ENCODE peak calls at places on chromosomes 11 and 22, in five cellular contexts. A is H9, N is IMR-90, T is neuronal stem cell, C is mesendoderm. V is an unnamed sample.
A peak's percentile ranks its signal among the peaks of the same experiment; 100 is the strongest.

GRCh38 chr11:64643258-64643881 is 52.4 kb downstream of the SLC22A12 start:
- DNase-seq in A (peak; percentile 77), N (no peak), T (no peak), C (peak; percentile 81), V (peak; percentile 73)

GRCh38 chr22:19525666-19526065 is 1.5 kb upstream of the CLDN5 start:
- DNase-seq in A (no peak), N (no peak), T (no peak), C (no peak), V (no peak)

GRCh38 chr22:50022171-50022819 is 9.7 kb upstream of the IL17REL start:
- DNase-seq in A (peak; percentile 8), N (no peak), T (no peak), C (no peak), V (no peak)

GRCh38 chr22:30843245-30843644 is 125.3 kb downstream of the MORC2 start:
- DNase-seq in A (no peak), N (no peak), T (no peak), C (no peak), V (no peak)

GRCh38 chr11:38791346-38791961 is 2193.4 kb upstream of the RAG2 start:
- DNase-seq in A (peak; percentile 31), N (peak; percentile 58), T (peak; percentile 56), C (peak; percentile 63), V (no peak)

GRCh38 chr11:35907648-35908431 is 36.0 kb upstream of the LDLRAD3 start:
- DNase-seq in A (no peak), N (peak; percentile 62), T (no peak), C (no peak), V (no peak)

GRCh38 chr11:7573193-7573557 is 59.4 kb downstream of the PPFIBP2 start:
- DNase-seq in A (no peak), N (peak; percentile 39), T (no peak), C (no peak), V (no peak)

GRCh38 chr22:29039148-29039547 is 22.5 kb downstream of the C22orf31 start:
- DNase-seq in A (no peak), N (no peak), T (no peak), C (no peak), V (no peak)

GRCh38 chr11:125207866-125208425 is 43.4 kb downstream of the PKNOX2 start:
- DNase-seq in A (no peak), N (peak; percentile 60), T (no peak), C (no peak), V (no peak)

GRCh38 chr11:128453444-128454336 is 133.7 kb downstream of the ETS1 start:
- DNase-seq in A (no peak), N (peak; percentile 99), T (no peak), C (no peak), V (no peak)

GRCh38 chr11:134275534-134276395 is at the start of gene GLB1L3:
- DNase-seq in A (peak; percentile 53), N (no peak), T (no peak), C (peak; percentile 76), V (peak; percentile 85)

GRCh38 chr11:27699242-27699925 is 871 bp downstream of the BDNF start:
- DNase-seq in A (peak; percentile 55), N (peak; percentile 55), T (no peak), C (peak; percentile 69), V (peak; percentile 60)

GRCh38 chr11:838441-839279 is 3.7 kb downstream of the POLR2L start:
- DNase-seq in A (peak; percentile 72), N (no peak), T (no peak), C (no peak), V (no peak)

GRCh38 chr11:59291228-59291627 is 67.5 kb upstream of the OR5AN1 start:
- DNase-seq in A (no peak), N (no peak), T (no peak), C (no peak), V (no peak)

GRCh38 chr11:34380696-34381095 is 22.9 kb upstream of the ABTB2 start:
- DNase-seq in A (no peak), N (peak; percentile 53), T (no peak), C (no peak), V (no peak)

GRCh38 chr11:62479631-62480201 is 60.9 kb downstream of the SCGB1A1 start:
- DNase-seq in A (no peak), N (no peak), T (no peak), C (no peak), V (no peak)

GRCh38 chr22:22576244-22576988 is 17.4 kb upstream of the PRAME start:
- DNase-seq in A (peak; percentile 79), N (peak; percentile 24), T (peak; percentile 43), C (peak; percentile 70), V (no peak)

GRCh38 chr11:38718049-38718448 is 2120.0 kb upstream of the RAG2 start:
- DNase-seq in A (no peak), N (no peak), T (no peak), C (peak; percentile 42), V (no peak)

GRCh38 chr22:21933899-21934298 is 18.7 kb downstream of the PPM1F start:
- DNase-seq in A (no peak), N (no peak), T (no peak), C (no peak), V (no peak)

GRCh38 chr22:42428025-42428424 is 4.2 kb downstream of the NFAM1 start:
- DNase-seq in A (no peak), N (no peak), T (no peak), C (no peak), V (no peak)

GRCh38 chr11:1863352-1864215 is 10.7 kb downstream of the LSP1 start:
- DNase-seq in A (peak; percentile 51), N (peak; percentile 86), T (peak; percentile 58), C (peak; percentile 86), V (no peak)

GRCh38 chr11:134625151-134625550 is 213.1 kb upstream of the B3GAT1 start:
- DNase-seq in A (no peak), N (no peak), T (no peak), C (no peak), V (no peak)

GRCh38 chr11:45812581-45813548 is 7.9 kb downstream of the SLC35C1 start:
- DNase-seq in A (no peak), N (no peak), T (no peak), C (no peak), V (no peak)

GRCh38 chr11:88484873-88485621 is 147.5 kb upstream of the CTSC start:
- DNase-seq in A (peak; percentile 68), N (peak; percentile 23), T (no peak), C (peak; percentile 82), V (no peak)

GRCh38 chr22:30310881-30311771 is 15.6 kb downstream of the TBC1D10A start:
- DNase-seq in A (no peak), N (peak; percentile 61), T (no peak), C (no peak), V (no peak)

DNA sequence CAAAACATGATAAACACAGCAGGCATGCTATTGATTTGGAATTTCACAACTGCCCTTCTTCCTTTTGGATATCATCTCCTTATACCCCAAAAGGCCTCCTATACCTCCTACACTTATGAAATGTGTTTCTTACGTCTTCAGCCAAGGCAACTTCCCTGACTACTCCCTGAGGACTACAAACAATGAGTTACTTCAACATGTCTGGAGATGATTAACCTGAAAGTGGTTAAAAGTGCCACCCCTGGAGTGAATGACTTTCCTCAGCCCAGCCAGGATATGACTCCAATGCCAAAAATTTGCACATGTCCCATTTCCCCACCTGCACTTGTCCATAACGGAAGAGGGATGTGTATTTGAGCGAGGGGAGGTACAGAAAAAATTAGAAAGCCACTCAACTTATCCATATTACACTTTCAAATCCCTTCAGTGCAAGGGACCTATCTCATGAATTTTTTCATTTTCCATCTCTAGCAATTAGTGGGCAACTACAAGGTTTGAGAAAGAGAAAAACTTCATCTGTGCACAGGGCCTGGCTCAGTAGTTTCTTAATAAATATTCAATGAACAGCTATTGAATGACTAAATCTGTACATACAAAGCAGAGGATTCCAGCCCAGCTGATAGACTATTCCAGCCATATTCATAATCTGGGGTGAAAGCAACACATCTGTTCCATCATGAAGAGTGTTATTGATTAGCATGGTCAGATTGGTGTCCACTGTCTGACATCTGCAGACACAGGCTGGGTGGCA is 36.8 kb downstream of the KIRREL3 start:
- DNase-seq in A (no peak), N (peak; percentile 43), T (no peak), C (no peak), V (no peak)
- H2AK5ac ChIP-seq in A (no peak overlapping the region), N (no peak overlapping the region), T (no peak overlapping the region), C (no peak overlapping the region), V (no peak overlapping the region)

DNA sequence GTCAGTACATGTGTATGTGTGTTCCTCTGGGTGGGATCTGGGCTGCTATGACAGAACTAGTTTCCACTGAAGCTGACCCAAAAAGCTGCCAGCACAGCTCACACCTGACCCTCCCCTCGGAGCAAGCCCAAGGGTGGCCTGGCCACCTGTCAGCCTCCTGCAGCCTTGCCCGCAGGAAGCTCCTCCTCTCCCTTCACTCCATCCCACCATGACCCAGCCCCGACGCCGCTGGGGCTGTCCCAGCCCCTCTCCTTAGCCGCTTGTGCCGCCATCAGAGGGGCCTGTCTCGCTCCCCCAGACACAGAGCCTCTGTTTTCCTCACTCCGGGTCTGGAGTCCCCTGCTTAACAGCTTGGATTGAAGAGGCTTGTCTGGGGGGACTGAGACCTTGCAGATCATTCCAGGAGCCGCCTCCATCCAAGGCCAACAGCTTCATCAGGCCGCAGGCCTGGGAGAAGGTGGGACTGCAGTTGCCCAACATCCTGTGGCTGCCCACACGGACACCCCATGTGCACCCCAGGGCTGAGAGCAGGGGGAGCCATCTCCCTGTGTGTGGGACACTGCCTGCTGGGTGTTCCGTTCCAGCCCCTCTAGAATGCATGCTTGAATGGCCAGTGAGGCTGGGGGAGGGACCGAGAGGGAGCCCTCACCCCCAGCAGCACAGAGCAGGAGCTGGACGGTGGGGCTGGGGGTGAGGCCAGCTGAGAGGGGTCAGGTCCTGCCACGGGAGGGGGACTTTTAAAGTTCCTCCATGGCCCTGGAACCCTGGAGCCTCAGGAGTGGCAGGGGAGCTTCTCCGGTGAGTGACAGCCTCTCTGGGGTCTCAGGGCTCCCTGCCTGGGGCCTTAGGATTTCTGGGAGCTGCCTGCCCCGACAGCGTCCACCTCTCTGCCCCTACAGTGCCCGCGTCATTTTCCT is 696 bp downstream of the MRGPRF start:
- DNase-seq in A (no peak), N (peak; percentile 57), T (no peak), C (no peak), V (peak; percentile 66)
- H2AK5ac ChIP-seq in A (no peak overlapping the region), N (peak overlapping the region; percentile 98), T (peak overlapping the region; percentile 98), C (no peak overlapping the region), V (no peak overlapping the region)

DNA sequence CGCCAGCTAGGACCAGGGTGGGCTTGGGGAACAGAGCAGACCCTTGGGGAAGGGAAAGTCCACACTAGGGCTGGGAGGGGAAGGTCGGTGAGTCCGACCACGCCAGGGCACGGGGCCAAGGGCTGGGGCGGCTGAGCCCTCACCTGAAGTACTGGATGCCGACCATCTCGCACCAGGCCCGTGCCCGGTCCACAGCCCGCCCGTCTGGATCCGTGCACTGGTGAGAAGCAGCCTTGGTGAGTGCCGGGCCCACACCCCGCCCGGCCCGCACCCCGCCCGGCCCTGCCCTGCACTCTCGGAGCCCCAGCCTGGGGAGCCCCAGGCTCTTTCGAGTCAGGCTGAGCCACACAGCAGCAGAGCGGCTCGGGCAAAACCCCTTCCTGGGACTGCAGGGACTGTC is 1.9 kb upstream of the BAIAP2L2 start:
- DNase-seq in A (no peak), N (no peak), T (no peak), C (no peak), V (no peak)
- H2AK5ac ChIP-seq in A (no peak overlapping the region), N (no peak overlapping the region), T (peak overlapping the region; percentile 11), C (no peak overlapping the region), V (no peak overlapping the region)

DNA sequence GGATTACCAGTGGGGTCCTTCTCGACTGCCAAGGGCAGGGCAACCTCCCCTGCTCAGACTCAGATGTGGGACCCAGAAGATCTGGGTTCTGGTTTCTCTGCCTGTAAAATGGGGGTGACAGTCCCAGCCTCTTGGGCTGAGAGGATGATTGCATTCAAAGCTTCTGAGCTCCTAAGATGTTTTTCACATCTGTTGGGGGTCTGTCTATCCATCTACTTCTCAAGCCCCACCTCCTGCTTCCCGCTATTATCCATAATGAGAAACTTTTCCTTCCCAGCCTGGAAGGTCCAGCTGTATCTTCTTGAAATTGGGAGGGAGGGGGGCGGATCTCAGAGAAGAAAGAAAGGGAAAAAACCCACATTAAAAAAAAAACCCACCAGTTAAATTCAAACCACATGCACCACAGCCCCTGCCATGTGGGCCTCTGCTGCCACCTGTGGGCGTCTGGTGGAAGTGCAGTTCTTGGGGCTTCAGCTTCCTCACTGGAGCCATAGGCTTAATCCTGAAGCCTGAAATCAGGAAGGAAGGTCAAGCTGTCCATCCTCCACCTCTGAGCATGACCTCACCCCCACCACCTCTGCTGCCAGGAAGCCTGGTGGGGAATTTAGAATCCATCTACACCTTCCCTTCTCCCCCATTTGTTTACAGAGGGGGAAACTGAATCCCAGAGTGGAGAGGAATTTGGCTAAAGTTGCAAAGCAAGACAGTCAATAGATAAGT is 27.3 kb downstream of the ARHGEF17 start:
- DNase-seq in A (peak; percentile 82), N (peak; percentile 82), T (peak; percentile 89), C (peak; percentile 86), V (peak; percentile 98)
- H2AK5ac ChIP-seq in A (no peak overlapping the region), N (peak overlapping the region; percentile 83), T (peak overlapping the region; percentile 97), C (no peak overlapping the region), V (no peak overlapping the region)

V was measured in H1.